ENCODE peak calls at places on chromosomes 2 and 18, in nine cellular contexts. C, H, O, R, V, Z, S, G and X are unnamed samples.
A peak's percentile ranks its signal among the peaks of the same experiment; 100 is the strongest.

GRCh38 chr2:9071584-9072124 is 68.2 kb upstream of the MBOAT2 start:
- DNase-seq in C (no peak), H (no peak), O (no peak), R (no peak), V (no peak), Z (no peak), S (no peak), G (no peak), X (no peak)

GRCh38 chr2:68280846-68281245 is 28.5 kb upstream of the PPP3R1 start:
- DNase-seq in C (no peak), H (no peak), O (no peak), R (no peak), V (no peak), Z (no peak), S (no peak), G (no peak), X (no peak)

GRCh38 chr2:240277073-240277806 is 136.8 kb upstream of the OTOS start:
- DNase-seq in C (no peak), H (no peak), O (no peak), R (no peak), V (no peak), Z (peak; percentile 1), S (no peak), G (no peak), X (no peak)

GRCh38 chr2:197315371-197315770 is 4.8 kb upstream of the ANKRD44 start:
- DNase-seq in C (no peak), H (no peak), O (no peak), R (no peak), V (no peak), Z (no peak), S (no peak), G (no peak), X (no peak)

GRCh38 chr2:101831351-101831865 is 133.9 kb downstream of the MAP4K4 start:
- DNase-seq in C (peak; percentile 30), H (peak; percentile 13), O (peak; percentile 82), R (peak; percentile 48), V (no peak), Z (no peak), S (no peak), G (peak; percentile 52), X (peak; percentile 54)

GRCh38 chr2:108080177-108080576 is 93.9 kb downstream of the SLC5A7 start:
- DNase-seq in C (no peak), H (no peak), O (no peak), R (no peak), V (no peak), Z (no peak), S (no peak), G (no peak), X (no peak)

GRCh38 chr2:46363535-46364170 is 66.4 kb downstream of the EPAS1 start:
- DNase-seq in C (no peak), H (no peak), O (peak; percentile 47), R (no peak), V (no peak), Z (peak; percentile 18), S (no peak), G (no peak), X (no peak)

GRCh38 chr2:62196278-62196901 is 475 bp downstream of the B3GNT2 start:
- DNase-seq in C (peak; percentile 48), H (peak; percentile 42), O (peak; percentile 41), R (peak; percentile 53), V (no peak), Z (no peak), S (no peak), G (peak; percentile 60), X (no peak)

GRCh38 chr2:27636766-27637165 is 7.9 kb downstream of the GPN1 start:
- DNase-seq in C (no peak), H (no peak), O (no peak), R (no peak), V (no peak), Z (no peak), S (no peak), G (no peak), X (no peak)

GRCh38 chr18:23529597-23529996 is 26.3 kb downstream of the RMC1 start:
- DNase-seq in C (no peak), H (no peak), O (no peak), R (no peak), V (no peak), Z (no peak), S (no peak), G (no peak), X (no peak)

GRCh38 chr2:147924647-147925046 is 79.8 kb downstream of the ACVR2A start:
- DNase-seq in C (no peak), H (no peak), O (no peak), R (no peak), V (no peak), Z (no peak), S (no peak), G (no peak), X (no peak)

GRCh38 chr18:79934311-79935097 is 16.9 kb downstream of the SLC66A2 start:
- DNase-seq in C (no peak), H (no peak), O (no peak), R (no peak), V (no peak), Z (no peak), S (peak; percentile 13), G (no peak), X (no peak)

GRCh38 chr2:121363632-121364420 is 78.8 kb upstream of the TFCP2L1 start:
- DNase-seq in C (no peak), H (no peak), O (no peak), R (no peak), V (no peak), Z (peak; percentile 52), S (no peak), G (no peak), X (no peak)

GRCh38 chr2:46058140-46058539 is 239.1 kb upstream of the EPAS1 start:
- DNase-seq in C (no peak), H (no peak), O (no peak), R (no peak), V (no peak), Z (no peak), S (no peak), G (no peak), X (no peak)

GRCh38 chr2:52113338-52113737 is 1081.4 kb upstream of the NRXN1 start:
- DNase-seq in C (no peak), H (no peak), O (no peak), R (no peak), V (no peak), Z (no peak), S (no peak), G (no peak), X (no peak)

GRCh38 chr2:107132141-107132540 is 246.2 kb upstream of the ST6GAL2 start:
- DNase-seq in C (no peak), H (no peak), O (no peak), R (peak; percentile 23), V (no peak), Z (no peak), S (no peak), G (peak; percentile 14), X (peak; percentile 3)

GRCh38 chr18:10025756-10026290 is 112.0 kb downstream of the VAPA start:
- DNase-seq in C (no peak), H (no peak), O (no peak), R (no peak), V (no peak), Z (no peak), S (no peak), G (no peak), X (no peak)

GRCh38 chr2:42736598-42737322 is 27.2 kb downstream of the OXER1 start:
- DNase-seq in C (no peak), H (no peak), O (no peak), R (no peak), V (no peak), Z (no peak), S (no peak), G (no peak), X (no peak)

GRCh38 chr2:138600732-138601437 is 99.3 kb downstream of the SPOPL start:
- DNase-seq in C (no peak), H (no peak), O (no peak), R (no peak), V (no peak), Z (no peak), S (no peak), G (no peak), X (no peak)

GRCh38 chr2:215841175-215841816 is 172.1 kb downstream of the MREG start:
- DNase-seq in C (no peak), H (no peak), O (no peak), R (peak; percentile 64), V (no peak), Z (no peak), S (no peak), G (no peak), X (peak; percentile 59)

GRCh38 chr2:43041661-43042360 is 184.6 kb downstream of the ZFP36L2 start:
- DNase-seq in C (peak; percentile 35), H (no peak), O (no peak), R (no peak), V (no peak), Z (peak; percentile 88), S (peak; percentile 97), G (no peak), X (peak; percentile 86)

GRCh38 chr18:51125976-51126375 is 71.5 kb downstream of the MEX3C start:
- DNase-seq in C (no peak), H (no peak), O (no peak), R (no peak), V (no peak), Z (no peak), S (no peak), G (no peak), X (no peak)

GRCh38 chr18:23163786-23164583 is 28.7 kb downstream of the CABLES1 start:
- DNase-seq in C (no peak), H (no peak), O (no peak), R (no peak), V (no peak), Z (no peak), S (no peak), G (no peak), X (peak; percentile 41)

GRCh38 chr2:175054340-175054739 is 49.2 kb upstream of the CHN1 start:
- DNase-seq in C (no peak), H (no peak), O (no peak), R (no peak), V (no peak), Z (no peak), S (no peak), G (no peak), X (no peak)

GRCh38 chr2:157364257-157364974 is 38.8 kb upstream of the ERMN start:
- DNase-seq in C (no peak), H (no peak), O (no peak), R (no peak), V (no peak), Z (no peak), S (no peak), G (no peak), X (no peak)

GRCh38 chr2:43142921-43143438 is 83.4 kb downstream of the ZFP36L2 start:
- DNase-seq in C (no peak), H (no peak), O (peak; percentile 33), R (peak; percentile 58), V (no peak), Z (no peak), S (no peak), G (no peak), X (no peak)

GRCh38 chr2:195363496-195363895 is 293.5 kb upstream of the SLC39A10 start:
- DNase-seq in C (no peak), H (no peak), O (no peak), R (no peak), V (no peak), Z (no peak), S (no peak), G (no peak), X (no peak)

GRCh38 chr2:215831296-215831913 is 181.9 kb downstream of the MREG start:
- DNase-seq in C (no peak), H (no peak), O (no peak), R (peak; percentile 79), V (no peak), Z (no peak), S (no peak), G (no peak), X (no peak)

GRCh38 chr2:64697286-64698023 is 43.7 kb upstream of the SERTAD2 start:
- DNase-seq in C (no peak), H (no peak), O (no peak), R (no peak), V (no peak), Z (no peak), S (no peak), G (no peak), X (no peak)

GRCh38 chr18:68660355-68661183 is 54.3 kb downstream of the TMX3 start:
- DNase-seq in C (peak; percentile 30), H (no peak), O (peak; percentile 60), R (peak; percentile 55), V (peak; percentile 40), Z (peak; percentile 22), S (no peak), G (peak; percentile 24), X (no peak)

GRCh38 chr2:201483337-201483736 is 31.8 kb downstream of the STRADB start:
- DNase-seq in C (no peak), H (no peak), O (no peak), R (no peak), V (no peak), Z (no peak), S (no peak), G (no peak), X (no peak)